ENCODE peak calls at places on chromosome 4, in six cellular contexts. J is upper lobe of right lung, I is NCI-H82, C is lung, M is NCI-H774, B is ELR. P is an unnamed sample.

GRCh38 chr4:183012862-183013855 is 85.9 kb upstream of the WWC2 start:
- DNase-seq in J (no peak), I (no peak), B (peak), C (no peak), M (no peak), P (no peak)

GRCh38 chr4:5940470-5941203 is 47.8 kb upstream of the CRMP1 start:
- DNase-seq in J (peak), C (no peak), M (peak), I (peak), B (peak), P (no peak)

GRCh38 chr4:109033993-109034392 is 268.5 kb downstream of the COL25A1 start:
- DNase-seq in C (no peak), I (no peak), M (no peak), B (no peak), J (no peak), P (no peak)

GRCh38 chr4:98903963-98904362 is 25.0 kb downstream of the EIF4E start:
- DNase-seq in B (no peak), I (no peak), C (no peak), J (no peak), M (no peak), P (no peak)

GRCh38 chr4:7157666-7158065 is 34.7 kb upstream of the SORCS2 start:
- DNase-seq in C (no peak), B (no peak), M (no peak), J (peak), I (no peak), P (no peak)

GRCh38 chr4:184450045-184450444 is 24.3 kb downstream of the IRF2 start:
- DNase-seq in C (no peak), M (no peak), B (peak), I (no peak), J (no peak), P (peak)

GRCh38 chr4:10810411-10810810 is 125.8 kb upstream of the CLNK start:
- DNase-seq in I (no peak), B (no peak), J (no peak), C (no peak), M (no peak), P (no peak)

GRCh38 chr4:7412586-7412975 is 22.1 kb downstream of the PSAPL1 start:
- DNase-seq in I (no peak), B (no peak), C (no peak), J (peak), M (no peak), P (no peak)

GRCh38 chr4:26105815-26106699 is 192.0 kb downstream of the SMIM20 start:
- DNase-seq in J (no peak), I (no peak), M (no peak), B (peak), C (no peak), P (no peak)

GRCh38 chr4:80507077-80507476 is 171.5 kb downstream of the CFAP299 start:
- DNase-seq in C (no peak), M (no peak), B (no peak), I (no peak), J (no peak), P (no peak)

GRCh38 chr4:72311291-72311690 is 257.7 kb downstream of the ADAMTS3 start:
- DNase-seq in M (no peak), I (no peak), C (no peak), J (no peak), B (no peak), P (no peak)

GRCh38 chr4:94544811-94545210 is 93.1 kb downstream of the PDLIM5 start:
- DNase-seq in M (no peak), I (no peak), J (no peak), C (no peak), B (peak), P (no peak)

GRCh38 chr4:10108391-10108790 is 8.2 kb downstream of the WDR1 start:
- DNase-seq in J (no peak), I (no peak), M (no peak), B (no peak), C (no peak), P (no peak)

GRCh38 chr4:75584067-75584466 is 28.2 kb downstream of the ODAPH start:
- DNase-seq in B (peak), C (peak), M (no peak), J (no peak), I (no peak), P (no peak)

GRCh38 chr4:156193800-156194199 is 240.1 kb upstream of the CTSO start:
- DNase-seq in I (peak), M (no peak), J (no peak), B (no peak), C (no peak), P (no peak)

GRCh38 chr4:115272585-115272984 is 159.2 kb upstream of the NDST4 start:
- DNase-seq in B (no peak), J (no peak), M (no peak), I (no peak), C (no peak), P (no peak)

GRCh38 chr4:26238782-26239647 is 81.8 kb upstream of the RBPJ start:
- DNase-seq in M (peak), C (no peak), J (no peak), I (peak), B (peak), P (peak)

GRCh38 chr4:151688003-151688784 is 72.6 kb downstream of the GATB start:
- DNase-seq in I (no peak), C (no peak), M (no peak), B (no peak), J (no peak), P (no peak)

GRCh38 chr4:11615601-11616000 is 186.9 kb upstream of the HS3ST1 start:
- DNase-seq in J (no peak), B (no peak), M (no peak), I (no peak), C (no peak), P (no peak)

GRCh38 chr4:55256787-55257186 is 89.3 kb upstream of the SRD5A3 start:
- DNase-seq in M (no peak), C (no peak), B (no peak), I (no peak), J (no peak), P (no peak)

P was measured in non-pigmented ciliary epithelial cell.